ENCODE peak calls at places on chromosomes 3 and 15, in five cellular contexts. One of them, this sample, is unnamed.

GRCh38 chr3:136545664-136546266 is 206.4 kb downstream of the STAG1 start:
- DNase-seq in PC-3: peak; percentile 30
- DNase-seq in GM23248: peak; percentile 40
- DNase-seq in HCT116: no peak
- DNase-seq in SK-N-SH: no peak
- DNase-seq in this sample: no peak

GRCh38 chr15:95715919-95716318 is 614.6 kb upstream of the NR2F2 start:
- DNase-seq in PC-3: no peak
- DNase-seq in GM23248: no peak
- DNase-seq in HCT116: no peak
- DNase-seq in SK-N-SH: no peak
- DNase-seq in this sample: peak; percentile 8

GRCh38 chr3:68880632-68881031 is 51.7 kb downstream of the TAFA4 start:
- DNase-seq in PC-3: no peak
- DNase-seq in GM23248: no peak
- DNase-seq in HCT116: no peak
- DNase-seq in SK-N-SH: no peak
- DNase-seq in this sample: no peak

GRCh38 chr15:42092666-42093445 is 1.5 kb downstream of the PLA2G4D start:
- DNase-seq in PC-3: no peak
- DNase-seq in GM23248: no peak
- DNase-seq in HCT116: no peak
- DNase-seq in SK-N-SH: no peak
- DNase-seq in this sample: no peak

GRCh38 chr15:80404719-80405553 is 754 bp downstream of the ARNT2 start:
- DNase-seq in PC-3: no peak
- DNase-seq in GM23248: no peak
- DNase-seq in HCT116: no peak
- DNase-seq in SK-N-SH: peak; percentile 79
- DNase-seq in this sample: peak; percentile 67

GRCh38 chr3:99852851-99853250 is 35.2 kb downstream of the CMSS1 start:
- DNase-seq in PC-3: no peak
- DNase-seq in GM23248: peak; percentile 33
- DNase-seq in HCT116: no peak
- DNase-seq in SK-N-SH: no peak
- DNase-seq in this sample: no peak

GRCh38 chr3:34183114-34183513 is 384.7 kb downstream of the PDCD6IP start:
- DNase-seq in PC-3: peak; percentile 57
- DNase-seq in GM23248: no peak
- DNase-seq in HCT116: no peak
- DNase-seq in SK-N-SH: no peak
- DNase-seq in this sample: no peak

GRCh38 chr15:40787344-40787841 is 17.6 kb downstream of the C15orf62 start:
- DNase-seq in PC-3: peak; percentile 98
- DNase-seq in GM23248: peak; percentile 81
- DNase-seq in HCT116: peak; percentile 96
- DNase-seq in SK-N-SH: no peak
- DNase-seq in this sample: peak; percentile 94

GRCh38 chr3:123157209-123157597 is 44.5 kb upstream of the SEC22A start:
- DNase-seq in PC-3: no peak
- DNase-seq in GM23248: no peak
- DNase-seq in HCT116: no peak
- DNase-seq in SK-N-SH: no peak
- DNase-seq in this sample: no peak

GRCh38 chr3:32972482-32973146 is 21.2 kb downstream of the CCR4 start:
- DNase-seq in PC-3: no peak
- DNase-seq in GM23248: no peak
- DNase-seq in HCT116: no peak
- DNase-seq in SK-N-SH: no peak
- DNase-seq in this sample: no peak

GRCh38 chr3:156826144-156826895 is at the start of gene LEKR1:
- DNase-seq in PC-3: peak; percentile 94
- DNase-seq in GM23248: peak; percentile 92
- DNase-seq in HCT116: peak; percentile 93
- DNase-seq in SK-N-SH: peak; percentile 95
- DNase-seq in this sample: peak; percentile 85

GRCh38 chr3:123414958-123415792 is 33.7 kb downstream of the ADCY5 start:
- DNase-seq in PC-3: no peak
- DNase-seq in GM23248: no peak
- DNase-seq in HCT116: no peak
- DNase-seq in SK-N-SH: no peak
- DNase-seq in this sample: no peak

GRCh38 chr15:52076889-52077781 is 35.4 kb downstream of the BCL2L10 start:
- DNase-seq in PC-3: peak; percentile 77
- DNase-seq in GM23248: peak; percentile 88
- DNase-seq in HCT116: peak; percentile 37
- DNase-seq in SK-N-SH: no peak
- DNase-seq in this sample: no peak

GRCh38 chr3:88712552-88712951 is 394.9 kb upstream of the EPHA3 start:
- DNase-seq in PC-3: no peak
- DNase-seq in GM23248: no peak
- DNase-seq in HCT116: no peak
- DNase-seq in SK-N-SH: no peak
- DNase-seq in this sample: no peak

GRCh38 chr15:89448825-89449224 is 47.6 kb downstream of the RHCG start:
- DNase-seq in PC-3: no peak
- DNase-seq in GM23248: no peak
- DNase-seq in HCT116: no peak
- DNase-seq in SK-N-SH: peak; percentile 90
- DNase-seq in this sample: no peak

GRCh38 chr3:140342668-140343067 is 335.2 kb upstream of the TRIM42 start:
- DNase-seq in PC-3: no peak
- DNase-seq in GM23248: no peak
- DNase-seq in HCT116: no peak
- DNase-seq in SK-N-SH: no peak
- DNase-seq in this sample: no peak

GRCh38 chr15:99542828-99543227 is 23.0 kb upstream of the MEF2A start:
- DNase-seq in PC-3: no peak
- DNase-seq in GM23248: peak; percentile 70
- DNase-seq in HCT116: no peak
- DNase-seq in SK-N-SH: no peak
- DNase-seq in this sample: no peak

GRCh38 chr15:44033894-44034293 is 161.2 kb downstream of the FRMD5 start:
- DNase-seq in PC-3: peak; percentile 48
- DNase-seq in GM23248: peak; percentile 78
- DNase-seq in HCT116: peak; percentile 16
- DNase-seq in SK-N-SH: peak; percentile 21
- DNase-seq in this sample: no peak

GRCh38 chr3:9135930-9136525 is 113.4 kb downstream of the SRGAP3 start:
- DNase-seq in PC-3: no peak
- DNase-seq in GM23248: no peak
- DNase-seq in HCT116: no peak
- DNase-seq in SK-N-SH: peak; percentile 83
- DNase-seq in this sample: peak; percentile 80

DNA sequence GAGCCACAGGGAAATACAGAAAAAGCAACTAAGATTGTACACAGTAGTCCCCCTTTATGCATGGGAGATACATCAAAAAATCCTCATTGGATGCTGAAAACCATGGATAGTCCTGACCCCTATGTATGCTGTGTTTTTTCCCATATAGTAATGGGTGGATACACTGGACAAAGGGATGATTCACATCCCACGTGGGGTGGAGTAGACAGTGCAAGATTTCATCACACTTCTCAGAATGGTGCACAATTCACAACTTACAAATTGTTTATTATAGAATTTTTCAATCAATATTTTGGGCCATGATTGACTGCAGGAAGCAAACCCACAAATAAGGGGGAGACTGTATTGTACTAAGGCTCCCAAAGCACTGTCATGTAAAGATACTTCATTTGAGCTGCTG is 224.4 kb upstream of the STRIT1 start:
- DNase-seq in PC-3: no peak
- DNase-seq in GM23248: peak; percentile 65
- DNase-seq in HCT116: no peak
- DNase-seq in SK-N-SH: no peak
- DNase-seq in this sample: no peak
- TF ChIP-seq EZH2phosphoT487 in PC-3: no peak
- TF ChIP-seq EZH2phosphoT487 in GM23248: no peak
- TF ChIP-seq EZH2phosphoT487 in HCT116: no peak
- TF ChIP-seq EZH2phosphoT487 in SK-N-SH: no peak
- TF ChIP-seq EZH2phosphoT487 in this sample: no peak

DNA sequence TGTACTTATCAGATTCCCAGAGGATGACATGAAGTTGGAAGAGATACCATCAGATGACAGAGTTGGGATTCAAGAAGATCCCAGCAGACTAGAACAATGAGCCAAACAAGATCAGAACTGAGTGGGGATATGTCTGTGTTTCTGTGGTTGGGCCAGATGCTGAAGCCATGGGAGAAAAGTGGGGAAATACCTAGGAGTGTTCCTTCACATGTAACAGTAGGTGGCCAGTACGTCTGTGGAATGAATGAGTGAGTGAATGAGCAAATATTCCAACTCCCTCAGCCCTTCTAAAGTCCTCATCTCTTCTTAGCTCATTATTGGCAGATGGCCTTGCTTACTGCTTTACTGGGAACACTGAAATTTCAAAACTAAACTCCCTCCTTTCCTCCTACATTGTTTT is 32.2 kb upstream of the GREM1 start:
- DNase-seq in PC-3: no peak
- DNase-seq in GM23248: peak; percentile 92
- DNase-seq in HCT116: no peak
- DNase-seq in SK-N-SH: no peak
- DNase-seq in this sample: no peak
- TF ChIP-seq EZH2phosphoT487 in PC-3: no peak
- TF ChIP-seq EZH2phosphoT487 in GM23248: no peak
- TF ChIP-seq EZH2phosphoT487 in HCT116: no peak
- TF ChIP-seq EZH2phosphoT487 in SK-N-SH: no peak
- TF ChIP-seq EZH2phosphoT487 in this sample: no peak

GRCh38 chr3:134650431-134651346 is at the start of gene KY:
- DNase-seq in PC-3: no peak
- DNase-seq in GM23248: peak; percentile 79
- DNase-seq in HCT116: no peak
- DNase-seq in SK-N-SH: peak; percentile 83
- DNase-seq in this sample: peak; percentile 77

GRCh38 chr3:134647902-134648760 is 2.7 kb downstream of the KY start:
- DNase-seq in PC-3: no peak
- DNase-seq in GM23248: no peak
- DNase-seq in HCT116: no peak
- DNase-seq in SK-N-SH: no peak
- DNase-seq in this sample: no peak

GRCh38 chr3:134646086-134646485 is 4.7 kb downstream of the KY start:
- DNase-seq in PC-3: no peak
- DNase-seq in GM23248: no peak
- DNase-seq in HCT116: no peak
- DNase-seq in SK-N-SH: no peak
- DNase-seq in this sample: no peak

GRCh38 chr3:134651347-134652041 is 672 bp upstream of the KY start:
- DNase-seq in PC-3: no peak
- DNase-seq in GM23248: peak; percentile 53
- DNase-seq in HCT116: no peak
- DNase-seq in SK-N-SH: no peak
- DNase-seq in this sample: no peak

GRCh38 chr3:134649106-134649705 is 1.6 kb downstream of the KY start:
- DNase-seq in PC-3: no peak
- DNase-seq in GM23248: no peak
- DNase-seq in HCT116: no peak
- DNase-seq in SK-N-SH: no peak
- DNase-seq in this sample: no peak
- TF ChIP-seq EZH2phosphoT487 in PC-3: no peak
- TF ChIP-seq EZH2phosphoT487 in GM23248: no peak
- TF ChIP-seq EZH2phosphoT487 in HCT116: no peak
- TF ChIP-seq EZH2phosphoT487 in SK-N-SH: no peak
- TF ChIP-seq EZH2phosphoT487 in this sample: no peak

DNA sequence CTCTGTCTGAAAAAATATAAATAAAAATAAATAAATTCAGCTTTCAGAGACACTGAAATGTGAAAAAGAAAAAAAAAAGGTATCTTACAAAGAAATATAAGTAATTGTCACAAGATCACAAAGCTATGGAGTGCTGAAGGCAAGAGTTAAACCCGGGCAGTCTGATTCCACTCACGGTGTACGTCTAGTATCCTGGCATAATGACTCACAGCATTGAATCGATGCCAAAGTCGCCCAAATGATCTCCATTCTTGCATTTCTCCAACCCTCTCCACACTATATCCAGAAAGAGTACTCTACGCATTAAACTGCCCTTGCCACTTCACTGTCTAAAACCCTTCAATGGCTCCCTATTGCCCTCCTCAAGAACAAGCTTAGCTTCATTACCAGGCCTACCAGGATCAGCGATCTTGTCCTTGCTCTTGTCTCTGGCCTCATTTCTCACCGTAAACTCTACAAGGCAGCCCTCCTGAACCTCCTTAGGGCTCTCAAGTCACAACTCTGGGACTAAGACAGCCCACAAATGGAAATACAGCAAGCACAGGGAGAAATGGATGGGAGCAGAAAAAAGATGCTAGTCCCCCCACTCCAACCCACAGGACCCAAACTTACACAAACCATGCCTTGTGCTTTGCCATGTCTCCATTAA is 7.7 kb downstream of the SUCLG2 start:
- DNase-seq in PC-3: peak; percentile 71
- DNase-seq in GM23248: no peak
- DNase-seq in HCT116: no peak
- DNase-seq in SK-N-SH: no peak
- DNase-seq in this sample: no peak
- TF ChIP-seq EZH2phosphoT487 in PC-3: no peak
- TF ChIP-seq EZH2phosphoT487 in GM23248: no peak
- TF ChIP-seq EZH2phosphoT487 in HCT116: no peak
- TF ChIP-seq EZH2phosphoT487 in SK-N-SH: no peak
- TF ChIP-seq EZH2phosphoT487 in this sample: no peak

GRCh38 chr15:66999046-66999557 is 66.3 kb upstream of the SMAD3 start:
- DNase-seq in PC-3: no peak
- DNase-seq in GM23248: no peak
- DNase-seq in HCT116: no peak
- DNase-seq in SK-N-SH: no peak
- DNase-seq in this sample: no peak
- TF ChIP-seq EZH2phosphoT487 in PC-3: no peak
- TF ChIP-seq EZH2phosphoT487 in GM23248: no peak
- TF ChIP-seq EZH2phosphoT487 in HCT116: no peak
- TF ChIP-seq EZH2phosphoT487 in SK-N-SH: no peak
- TF ChIP-seq EZH2phosphoT487 in this sample: no peak

GRCh38 chr3:11220230-11220629 is 52.0 kb upstream of the ATG7 start:
- DNase-seq in PC-3: no peak
- DNase-seq in GM23248: no peak
- DNase-seq in HCT116: no peak
- DNase-seq in SK-N-SH: no peak
- DNase-seq in this sample: peak; percentile 36
- TF ChIP-seq EZH2phosphoT487 in PC-3: no peak
- TF ChIP-seq EZH2phosphoT487 in GM23248: no peak
- TF ChIP-seq EZH2phosphoT487 in HCT116: no peak
- TF ChIP-seq EZH2phosphoT487 in SK-N-SH: no peak
- TF ChIP-seq EZH2phosphoT487 in this sample: no peak

This sample was measured in GM23338.